ENCODE peak calls at places on chromosome X, in nine cellular contexts. One of them, this sample, is unnamed.

GRCh38 chrX:148536961-148537360 is 36.5 kb downstream of the AFF2 start:
- DNase-seq in dorsolateral prefrontal cortex: no peak
- DNase-seq in H4: no peak
- DNase-seq in foreskin fibroblast: no peak
- DNase-seq in adrenal gland: no peak
- DNase-seq in ureter: no peak
- DNase-seq in HS-5: no peak
- DNase-seq in HS-27A: no peak
- DNase-seq in NCI-H1105: no peak
- DNase-seq in this sample: no peak

GRCh38 chrX:39854772-39855747 is 242.7 kb downstream of the BCOR start:
- DNase-seq in foreskin fibroblast: no peak
- DNase-seq in ureter: no peak
- DNase-seq in dorsolateral prefrontal cortex: no peak
- DNase-seq in HS-27A: no peak
- DNase-seq in H4: no peak
- DNase-seq in adrenal gland: no peak
- DNase-seq in HS-5: no peak
- DNase-seq in NCI-H1105: no peak
- DNase-seq in this sample: no peak

GRCh38 chrX:97367149-97367548 is 483.4 kb downstream of the RPA4 start:
- DNase-seq in HS-5: peak; percentile 6
- DNase-seq in dorsolateral prefrontal cortex: no peak
- DNase-seq in H4: no peak
- DNase-seq in HS-27A: no peak
- DNase-seq in ureter: no peak
- DNase-seq in adrenal gland: no peak
- DNase-seq in NCI-H1105: no peak
- DNase-seq in foreskin fibroblast: peak; percentile 31
- DNase-seq in this sample: no peak

GRCh38 chrX:137031517-137032377 is 2.0 kb downstream of the GPR101 start:
- DNase-seq in HS-27A: no peak
- DNase-seq in ureter: no peak
- DNase-seq in dorsolateral prefrontal cortex: peak; percentile 8
- DNase-seq in HS-5: no peak
- DNase-seq in foreskin fibroblast: peak; percentile 36
- DNase-seq in adrenal gland: peak; percentile 30
- DNase-seq in NCI-H1105: peak; percentile 33
- DNase-seq in H4: peak; percentile 6
- DNase-seq in this sample: no peak

GRCh38 chrX:70494441-70494840 is 49.8 kb downstream of the DLG3 start:
- DNase-seq in foreskin fibroblast: no peak
- DNase-seq in dorsolateral prefrontal cortex: no peak
- DNase-seq in HS-27A: no peak
- DNase-seq in adrenal gland: no peak
- DNase-seq in HS-5: no peak
- DNase-seq in H4: no peak
- DNase-seq in ureter: no peak
- DNase-seq in NCI-H1105: no peak
- DNase-seq in this sample: no peak

GRCh38 chrX:153983321-153983729 is 10.8 kb downstream of the TMEM187 start:
- DNase-seq in foreskin fibroblast: no peak
- DNase-seq in ureter: no peak
- DNase-seq in NCI-H1105: no peak
- DNase-seq in HS-27A: no peak
- DNase-seq in H4: no peak
- DNase-seq in dorsolateral prefrontal cortex: no peak
- DNase-seq in HS-5: no peak
- DNase-seq in adrenal gland: no peak
- DNase-seq in this sample: no peak

GRCh38 chrX:136200466-136200865 is 50.7 kb downstream of the MAP7D3 start:
- DNase-seq in NCI-H1105: no peak
- DNase-seq in foreskin fibroblast: no peak
- DNase-seq in HS-5: no peak
- DNase-seq in ureter: no peak
- DNase-seq in H4: no peak
- DNase-seq in adrenal gland: no peak
- DNase-seq in HS-27A: no peak
- DNase-seq in dorsolateral prefrontal cortex: no peak
- DNase-seq in this sample: no peak

GRCh38 chrX:10450229-10450958 is 170.0 kb downstream of the MID1 start:
- DNase-seq in H4: no peak
- DNase-seq in HS-27A: peak; percentile 57
- DNase-seq in adrenal gland: no peak
- DNase-seq in ureter: no peak
- DNase-seq in foreskin fibroblast: peak; percentile 45
- DNase-seq in HS-5: peak; percentile 52
- DNase-seq in NCI-H1105: no peak
- DNase-seq in dorsolateral prefrontal cortex: no peak
- DNase-seq in this sample: no peak

GRCh38 chrX:131816551-131817136 is 206.5 kb upstream of the STK26 start:
- DNase-seq in adrenal gland: peak; percentile 72
- DNase-seq in NCI-H1105: no peak
- DNase-seq in ureter: peak; percentile 91
- DNase-seq in foreskin fibroblast: peak; percentile 30
- DNase-seq in HS-5: no peak
- DNase-seq in dorsolateral prefrontal cortex: peak; percentile 70
- DNase-seq in HS-27A: no peak
- DNase-seq in H4: peak; percentile 59
- DNase-seq in this sample: no peak

GRCh38 chrX:119757979-119758681 is at the start of gene SOWAHD:
- DNase-seq in NCI-H1105: peak; percentile 19
- DNase-seq in foreskin fibroblast: no peak
- DNase-seq in adrenal gland: peak; percentile 40
- DNase-seq in dorsolateral prefrontal cortex: no peak
- DNase-seq in HS-5: no peak
- DNase-seq in H4: no peak
- DNase-seq in HS-27A: no peak
- DNase-seq in ureter: no peak
- DNase-seq in this sample: no peak

GRCh38 chrX:10516781-10517322 is 103.5 kb downstream of the MID1 start:
- DNase-seq in NCI-H1105: no peak
- DNase-seq in dorsolateral prefrontal cortex: no peak
- DNase-seq in ureter: no peak
- DNase-seq in HS-5: no peak
- DNase-seq in foreskin fibroblast: no peak
- DNase-seq in adrenal gland: no peak
- DNase-seq in HS-27A: no peak
- DNase-seq in H4: no peak
- DNase-seq in this sample: no peak

GRCh38 chrX:19564606-19565005 is 49.3 kb upstream of the MAP3K15 start:
- DNase-seq in NCI-H1105: no peak
- DNase-seq in HS-27A: no peak
- DNase-seq in HS-5: no peak
- DNase-seq in ureter: no peak
- DNase-seq in foreskin fibroblast: no peak
- DNase-seq in dorsolateral prefrontal cortex: no peak
- DNase-seq in adrenal gland: no peak
- DNase-seq in H4: no peak
- DNase-seq in this sample: no peak

GRCh38 chrX:10022580-10023245 is 55.6 kb downstream of the CLDN34 start:
- DNase-seq in foreskin fibroblast: no peak
- DNase-seq in adrenal gland: peak; percentile 55
- DNase-seq in HS-5: no peak
- DNase-seq in ureter: no peak
- DNase-seq in HS-27A: no peak
- DNase-seq in H4: peak; percentile 31
- DNase-seq in dorsolateral prefrontal cortex: no peak
- DNase-seq in NCI-H1105: no peak
- DNase-seq in this sample: no peak

GRCh38 chrX:77009691-77010090 is 437.5 kb upstream of the FGF16 start:
- DNase-seq in NCI-H1105: no peak
- DNase-seq in dorsolateral prefrontal cortex: no peak
- DNase-seq in HS-5: no peak
- DNase-seq in ureter: no peak
- DNase-seq in HS-27A: peak; percentile 29
- DNase-seq in adrenal gland: peak; percentile 20
- DNase-seq in H4: no peak
- DNase-seq in foreskin fibroblast: no peak
- DNase-seq in this sample: no peak

GRCh38 chrX:120560405-120560841 is 339 bp downstream of the CUL4B start:
- DNase-seq in foreskin fibroblast: no peak
- DNase-seq in HS-5: peak; percentile 34
- DNase-seq in dorsolateral prefrontal cortex: peak; percentile 5
- DNase-seq in ureter: no peak
- DNase-seq in HS-27A: no peak
- DNase-seq in adrenal gland: peak; percentile 38
- DNase-seq in NCI-H1105: peak; percentile 0
- DNase-seq in H4: peak; percentile 37
- DNase-seq in this sample: no peak

GRCh38 chrX:79081895-79082512 is 62.5 kb upstream of the GPR174 start:
- DNase-seq in H4: peak; percentile 27
- DNase-seq in HS-5: peak; percentile 18
- DNase-seq in NCI-H1105: no peak
- DNase-seq in dorsolateral prefrontal cortex: no peak
- DNase-seq in adrenal gland: no peak
- DNase-seq in foreskin fibroblast: no peak
- DNase-seq in HS-27A: no peak
- DNase-seq in ureter: no peak
- DNase-seq in this sample: no peak

GRCh38 chrX:119374736-119375135 is 24.4 kb upstream of the SLC25A43 start:
- DNase-seq in H4: no peak
- DNase-seq in ureter: no peak
- DNase-seq in adrenal gland: no peak
- DNase-seq in HS-5: peak; percentile 40
- DNase-seq in NCI-H1105: no peak
- DNase-seq in foreskin fibroblast: peak; percentile 73
- DNase-seq in HS-27A: no peak
- DNase-seq in dorsolateral prefrontal cortex: no peak
- DNase-seq in this sample: no peak

GRCh38 chrX:13647709-13648212 is 5.2 kb upstream of the TCEANC start:
- DNase-seq in ureter: no peak
- DNase-seq in H4: peak; percentile 67
- DNase-seq in HS-5: peak; percentile 16
- DNase-seq in adrenal gland: peak; percentile 94
- DNase-seq in HS-27A: peak; percentile 11
- DNase-seq in dorsolateral prefrontal cortex: no peak
- DNase-seq in foreskin fibroblast: peak; percentile 49
- DNase-seq in NCI-H1105: no peak
- DNase-seq in this sample: no peak

GRCh38 chrX:44400588-44400987 is 57.1 kb upstream of the EFHC2 start:
- DNase-seq in foreskin fibroblast: peak; percentile 92
- DNase-seq in HS-27A: peak; percentile 34
- DNase-seq in NCI-H1105: no peak
- DNase-seq in H4: peak; percentile 59
- DNase-seq in adrenal gland: no peak
- DNase-seq in ureter: no peak
- DNase-seq in HS-5: peak; percentile 78
- DNase-seq in dorsolateral prefrontal cortex: no peak
- DNase-seq in this sample: no peak

GRCh38 chrX:109485470-109486340 is 3.8 kb upstream of the GUCY2F start:
- DNase-seq in foreskin fibroblast: peak; percentile 26
- DNase-seq in dorsolateral prefrontal cortex: peak; percentile 57
- DNase-seq in HS-5: peak; percentile 15
- DNase-seq in H4: peak; percentile 50
- DNase-seq in ureter: peak; percentile 74
- DNase-seq in HS-27A: no peak
- DNase-seq in NCI-H1105: peak; percentile 15
- DNase-seq in adrenal gland: peak; percentile 75
- DNase-seq in this sample: peak; percentile 74

GRCh38 chrX:13180807-13181206 is 136.4 kb upstream of the FAM9C start:
- DNase-seq in dorsolateral prefrontal cortex: no peak
- DNase-seq in HS-27A: no peak
- DNase-seq in adrenal gland: no peak
- DNase-seq in H4: peak; percentile 51
- DNase-seq in NCI-H1105: no peak
- DNase-seq in HS-5: peak; percentile 33
- DNase-seq in ureter: no peak
- DNase-seq in foreskin fibroblast: peak; percentile 71
- DNase-seq in this sample: no peak

GRCh38 chrX:104565791-104566687 is at the start of gene IL1RAPL2:
- DNase-seq in NCI-H1105: peak; percentile 21
- DNase-seq in adrenal gland: no peak
- DNase-seq in HS-5: no peak
- DNase-seq in ureter: peak; percentile 47
- DNase-seq in dorsolateral prefrontal cortex: peak; percentile 39
- DNase-seq in H4: peak; percentile 26
- DNase-seq in foreskin fibroblast: no peak
- DNase-seq in HS-27A: no peak
- DNase-seq in this sample: peak; percentile 24

GRCh38 chrX:87525771-87526229 is 8.2 kb downstream of the KLHL4 start:
- DNase-seq in adrenal gland: no peak
- DNase-seq in H4: peak; percentile 60
- DNase-seq in NCI-H1105: no peak
- DNase-seq in HS-27A: no peak
- DNase-seq in foreskin fibroblast: no peak
- DNase-seq in ureter: no peak
- DNase-seq in HS-5: no peak
- DNase-seq in dorsolateral prefrontal cortex: no peak
- DNase-seq in this sample: no peak

GRCh38 chrX:15790766-15791380 is 589 bp downstream of the ZRSR2 start:
- DNase-seq in dorsolateral prefrontal cortex: no peak
- DNase-seq in NCI-H1105: no peak
- DNase-seq in foreskin fibroblast: no peak
- DNase-seq in HS-27A: no peak
- DNase-seq in adrenal gland: no peak
- DNase-seq in H4: no peak
- DNase-seq in ureter: no peak
- DNase-seq in HS-5: no peak
- DNase-seq in this sample: no peak

This sample was measured in mesothelial cell of epicardium.